ENCODE peak calls at places on chromosomes 12 and 14, in six cellular contexts. Z is cardiac muscle cell, H is ovary, G is upper lobe of right lung, L is transverse colon, O is suprapubic skin. P is an unnamed sample. For H3K27me3, the result is how much of the 10 kb centered on the place peaks cover.

GRCh38 chr12:3246253-3246652 is 169.1 kb downstream of the TSPAN9 start:
- DNase-seq in L (no peak), O (no peak), Z (no peak), G (no peak), H (no peak), P (no peak)

GRCh38 chr12:108955225-108955835 is 65.5 kb downstream of the SVOP start:
- DNase-seq in L (no peak), O (no peak), H (no peak), G (no peak), Z (peak), P (no peak)

GRCh38 chr12:128571906-128572305 is 251.9 kb downstream of the SLC15A4 start:
- DNase-seq in H (no peak), Z (no peak), L (no peak), O (no peak), G (no peak), P (no peak)

GRCh38 chr14:90836692-90837063 is 20.4 kb upstream of the TTC7B start:
- DNase-seq in Z (no peak), L (no peak), H (no peak), O (no peak), G (peak), P (no peak)

GRCh38 chr14:45679852-45680251 is 426.9 kb upstream of the MIS18BP1 start:
- DNase-seq in L (no peak), Z (peak), H (no peak), O (no peak), G (no peak), P (no peak)

GRCh38 chr14:26401170-26401968 is 196.5 kb downstream of the NOVA1 start:
- DNase-seq in G (no peak), O (no peak), Z (no peak), L (no peak), H (no peak), P (no peak)

GRCh38 chr14:44149597-44149996 is 357.5 kb downstream of the FSCB start:
- DNase-seq in O (no peak), Z (peak), H (no peak), G (no peak), L (no peak), P (no peak)

GRCh38 chr12:22443379-22444316 is 100.7 kb downstream of the C2CD5 start:
- DNase-seq in H (peak), L (peak), Z (peak), G (peak), O (no peak), P (peak)

DNA sequence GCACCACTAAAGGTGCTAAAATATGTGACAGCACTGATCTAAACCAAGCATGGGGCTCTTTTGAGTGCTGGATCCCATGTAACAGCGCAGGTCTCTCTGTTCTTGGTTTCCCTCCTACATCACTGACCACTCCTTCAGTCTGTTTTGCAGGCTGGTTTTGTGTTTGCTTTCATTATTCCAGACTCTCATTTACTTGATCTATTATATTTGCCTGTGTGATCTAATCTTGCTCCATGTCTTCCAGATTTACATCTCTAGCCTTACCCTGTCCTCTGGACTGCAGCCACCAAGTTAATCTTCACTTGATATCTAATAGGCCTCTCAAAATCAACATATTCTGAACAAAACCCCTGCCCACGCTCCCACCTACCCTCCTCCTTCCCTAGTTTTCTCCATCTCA is 8.6 kb downstream of the GLIPR1 start:
- DNase-seq in L (no peak), Z (no peak), G (no peak), H (no peak), O (no peak), P (no peak)
- H3K4me3 ChIP-seq in L (no peak), Z (no peak), G (no peak), H (no peak), O (no peak), P (no peak)

DNA sequence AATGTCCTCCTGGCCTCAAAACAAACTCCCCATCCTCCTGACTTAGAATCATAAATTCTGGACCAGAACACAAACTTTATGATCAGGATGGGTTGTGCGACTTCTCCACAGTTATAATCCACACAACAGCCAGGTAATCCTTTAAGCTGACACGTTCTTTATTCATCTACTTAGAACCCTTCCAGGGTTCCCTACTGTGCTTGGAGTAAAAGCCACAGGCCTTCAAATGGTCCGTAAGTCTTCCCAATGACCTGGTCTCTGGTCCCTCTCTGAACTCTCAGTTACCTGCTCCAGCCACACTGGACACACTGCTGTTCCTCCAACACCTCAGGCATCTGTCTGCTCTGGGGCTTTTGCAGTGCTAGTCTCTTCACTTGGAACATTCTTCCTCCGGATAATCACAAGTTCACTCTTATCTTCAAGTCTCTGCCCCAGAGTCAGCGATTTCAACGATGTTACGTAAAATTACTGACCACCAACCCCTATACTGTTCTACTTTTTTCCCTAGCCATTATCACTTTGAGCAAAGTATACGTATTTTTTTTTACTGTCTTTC is 1.7 kb upstream of the RNASE7 start:
- DNase-seq in H (no peak), L (no peak), Z (no peak), G (no peak), O (no peak), P (no peak)
- TF ChIP-seq CTCF in H (peak), L (no peak), Z (no peak), G (no peak), O (no peak), P (no peak)

GRCh38 chr12:52698634-52699340 is 4.5 kb downstream of the KRT77 start:
- DNase-seq in Z (no peak), G (no peak), O (no peak), L (no peak), H (no peak), P (no peak)

GRCh38 chr12:52697058-52697582 is 6.2 kb downstream of the KRT77 start:
- DNase-seq in Z (no peak), H (no peak), G (no peak), L (no peak), O (no peak), P (no peak)

GRCh38 chr12:52701281-52701680 is 2.0 kb downstream of the KRT77 start:
- DNase-seq in G (no peak), Z (no peak), H (no peak), O (no peak), L (no peak), P (no peak)

GRCh38 chr12:52699960-52700359 is 3.4 kb downstream of the KRT77 start:
- DNase-seq in Z (no peak), O (no peak), H (no peak), L (no peak), G (no peak), P (no peak)

DNA sequence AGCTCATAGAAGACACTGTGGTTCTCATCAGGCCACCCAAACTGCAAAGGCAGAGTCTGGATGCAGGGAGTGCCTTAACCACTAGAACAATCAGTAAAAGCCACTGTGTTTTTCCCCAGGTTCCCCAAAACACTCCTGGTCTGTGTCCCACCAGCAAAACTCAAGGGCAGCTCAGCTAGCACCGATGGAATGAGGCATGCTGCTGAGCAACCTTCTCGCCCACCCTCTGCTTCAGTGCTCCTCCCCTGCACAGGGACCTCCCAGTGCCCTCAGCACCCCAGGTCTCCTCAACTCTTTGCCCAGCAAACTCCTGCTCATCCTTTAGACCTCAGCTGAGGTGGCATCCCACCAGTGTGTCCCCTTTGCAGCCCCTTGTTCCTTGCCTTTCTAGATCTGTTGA is 4.0 kb downstream of the KRT77 start:
- DNase-seq in O (no peak), H (no peak), G (no peak), Z (no peak), L (no peak), P (no peak)
- H3K27me3 ChIP-seq in O (under half), H (under half), G (under half), Z (under half), L (under half), P (under half)

GRCh38 chr12:47808574-47809380 is 10.9 kb downstream of the HDAC7 start:
- DNase-seq in O (no peak), Z (no peak), H (no peak), G (no peak), L (peak), P (no peak)
- H3K4me3 ChIP-seq in O (peak), Z (no peak), H (no peak), G (no peak), L (no peak), P (peak)

GRCh38 chr12:124398578-124399227 is 103.8 kb downstream of the RFLNA start:
- DNase-seq in H (peak), O (peak), G (peak), Z (peak), L (peak), P (no peak)
- TF ChIP-seq CTCF in H (no peak), O (no peak), G (no peak), Z (peak), L (no peak), P (no peak)

GRCh38 chr14:88323520-88324199 is 591 bp upstream of the KCNK10 start:
- DNase-seq in L (no peak), G (no peak), O (no peak), H (no peak), Z (peak), P (peak)
- H3K27me3 ChIP-seq in L (half or more), G (half or more), O (half or more), H (under half), Z (half or more), P (under half)